ENCODE peak calls at places on chromosome 7, in nine cellular contexts. Y, C, Z, L, E, Q, K, M and J are unnamed samples.

GRCh38 chr7:70380315-70381027 is 751.5 kb upstream of the GALNT17 start:
- DNase-seq in Y (no peak), E (peak; percentile 60), M (no peak), C (no peak), K (no peak), L (no peak), Q (no peak), Z (no peak), J (peak; percentile 44)

GRCh38 chr7:120582916-120583315 is 275.0 kb downstream of the TSPAN12 start:
- DNase-seq in Q (no peak), M (no peak), Y (no peak), C (no peak), L (no peak), E (no peak), Z (no peak), K (no peak), J (no peak)

GRCh38 chr7:122532406-122533269 is 166.3 kb downstream of the RNF133 start:
- DNase-seq in K (no peak), C (no peak), Y (no peak), Q (no peak), E (no peak), M (no peak), Z (no peak), L (no peak), J (no peak)

GRCh38 chr7:155257482-155258232 is 40.0 kb upstream of the INSIG1 start:
- DNase-seq in K (peak; percentile 34), L (no peak), C (peak; percentile 18), E (peak; percentile 83), Z (no peak), Q (peak; percentile 69), Y (no peak), M (no peak), J (peak; percentile 89)

GRCh38 chr7:55521543-55522267 is 50.6 kb downstream of the VOPP1 start:
- DNase-seq in M (no peak), Z (no peak), Q (no peak), L (peak; percentile 82), C (peak; percentile 81), K (no peak), Y (peak; percentile 77), E (no peak), J (no peak)

GRCh38 chr7:112945046-112945445 is 141.6 kb downstream of the GPR85 start:
- DNase-seq in Y (no peak), E (no peak), K (no peak), Q (no peak), L (no peak), Z (no peak), C (no peak), M (no peak), J (no peak)

GRCh38 chr7:156950381-156950858 is 908 bp downstream of the NOM1 start:
- DNase-seq in K (no peak), E (no peak), C (no peak), M (peak; percentile 46), Q (peak; percentile 43), Z (no peak), L (no peak), Y (no peak), J (no peak)

GRCh38 chr7:36208997-36209813 is 56.2 kb downstream of the EEPD1 start:
- DNase-seq in Q (no peak), E (no peak), Y (no peak), Z (peak; percentile 31), M (no peak), K (peak; percentile 68), C (no peak), L (no peak), J (no peak)

GRCh38 chr7:151511946-151512345 is 7.7 kb downstream of the RHEB start:
- DNase-seq in Y (no peak), Q (no peak), E (no peak), L (no peak), M (no peak), C (no peak), K (no peak), Z (no peak), J (no peak)

GRCh38 chr7:156986378-156986777 is 24.1 kb downstream of the MNX1 start:
- DNase-seq in K (no peak), Y (no peak), E (no peak), L (no peak), Q (no peak), C (no peak), Z (no peak), M (no peak), J (no peak)

GRCh38 chr7:123319911-123320310 is 120.1 kb upstream of the SLC13A1 start:
- DNase-seq in C (no peak), M (no peak), Z (no peak), Q (no peak), Y (no peak), E (no peak), K (no peak), L (no peak), J (no peak)

GRCh38 chr7:149680316-149681025 is 92.9 kb downstream of the ZNF467 start:
- DNase-seq in Y (no peak), Z (no peak), K (no peak), C (no peak), M (no peak), E (no peak), Q (no peak), L (no peak), J (no peak)

GRCh38 chr7:106369349-106369748 is 84.6 kb upstream of the NAMPT start:
- DNase-seq in C (no peak), Q (peak; percentile 85), L (no peak), Y (no peak), M (peak; percentile 16), Z (no peak), E (no peak), K (no peak), J (peak; percentile 17)

GRCh38 chr7:85234746-85235145 is 47.9 kb upstream of the SEMA3D start:
- DNase-seq in M (no peak), K (no peak), Z (no peak), Y (no peak), C (no peak), E (no peak), L (no peak), Q (no peak), J (no peak)

GRCh38 chr7:94643771-94644545 is 12.0 kb downstream of the SGCE start:
- DNase-seq in M (no peak), Q (peak; percentile 89), L (no peak), C (no peak), K (peak; percentile 62), Y (no peak), E (no peak), Z (no peak), J (no peak)

GRCh38 chr7:29923231-29923630 is 66.4 kb downstream of the SCRN1 start:
- DNase-seq in K (no peak), Q (no peak), E (no peak), Y (no peak), Z (no peak), M (no peak), C (no peak), L (no peak), J (no peak)
- H3K36me3 ChIP-seq in K (peaks cover 5% of the 10 kb centered on the region), Q (no peaks in the 10 kb centered on the region), E (no peaks in the 10 kb centered on the region), Y (peaks cover 34% of the 10 kb centered on the region), Z (no peaks in the 10 kb centered on the region), M (peaks cover 63% of the 10 kb centered on the region), C (no peaks in the 10 kb centered on the region), L (no peaks in the 10 kb centered on the region), J (no peaks in the 10 kb centered on the region)

GRCh38 chr7:130180571-130180971 is 24.6 kb downstream of the TMEM209 start:
- DNase-seq in M (no peak), Q (peak; percentile 87), Y (no peak), C (no peak), K (no peak), Z (no peak), L (no peak), E (no peak), J (peak; percentile 78)

GRCh38 chr7:130182990-130183389 is 22.2 kb downstream of the TMEM209 start:
- DNase-seq in Z (no peak), L (no peak), Y (no peak), C (no peak), E (no peak), K (no peak), Q (no peak), M (no peak), J (no peak)

GRCh38 chr7:130179631-130180030 is 25.6 kb downstream of the TMEM209 start:
- DNase-seq in E (no peak), Y (no peak), M (no peak), Q (no peak), C (no peak), Z (no peak), L (no peak), K (no peak), J (no peak)

DNA sequence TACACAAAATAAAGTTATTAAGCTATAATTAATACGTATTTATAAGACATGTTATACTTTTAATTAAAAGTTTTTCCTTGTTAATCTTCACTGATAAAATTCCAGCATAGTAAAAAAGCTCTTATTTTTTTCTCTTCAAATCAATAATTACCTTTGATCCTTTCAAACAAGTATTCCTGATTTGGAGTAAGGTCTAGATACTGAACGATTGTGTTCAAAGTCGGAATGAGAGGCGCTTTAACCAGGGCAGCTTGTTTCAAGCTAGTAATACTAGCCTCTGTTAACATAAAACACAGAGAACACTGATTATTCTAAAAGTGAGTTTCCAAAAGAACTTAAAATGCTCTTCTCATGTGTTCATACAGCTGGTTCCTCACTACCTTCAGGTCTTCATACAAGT is 27.0 kb downstream of the TMEM209 start:
- DNase-seq in Q (no peak), E (no peak), Y (no peak), M (no peak), K (no peak), Z (no peak), L (no peak), C (no peak), J (no peak)
- H3K36me3 ChIP-seq in Q (peaks cover 23% of the 10 kb centered on the region), E (peaks cover 79% of the 10 kb centered on the region), Y (peaks cover 7% of the 10 kb centered on the region), M (peaks cover 49% of the 10 kb centered on the region), K (peaks cover 28% of the 10 kb centered on the region), Z (peaks cover 52% of the 10 kb centered on the region), L (peaks cover 8% of the 10 kb centered on the region), C (peaks cover 57% of the 10 kb centered on the region), J (peaks cover 43% of the 10 kb centered on the region)

GRCh38 chr7:5758286-5758685 is 23.2 kb downstream of the RNF216 start:
- DNase-seq in K (no peak), Z (no peak), M (no peak), Y (no peak), Q (no peak), E (no peak), L (no peak), C (no peak), J (no peak)
- H3K36me3 ChIP-seq in K (peaks cover 19% of the 10 kb centered on the region), Z (peaks cover 22% of the 10 kb centered on the region), M (peaks cover 65% of the 10 kb centered on the region), Y (no peaks in the 10 kb centered on the region), Q (peaks cover 14% of the 10 kb centered on the region), E (peaks cover 31% of the 10 kb centered on the region), L (no peaks in the 10 kb centered on the region), C (peaks cover 9% of the 10 kb centered on the region), J (peaks cover 50% of the 10 kb centered on the region)

GRCh38 chr7:57300747-57301146 is 149.2 kb upstream of the ZNF716 start:
- DNase-seq in C (no peak), Q (no peak), Z (no peak), M (no peak), K (no peak), Y (no peak), L (no peak), E (no peak), J (no peak)

GRCh38 chr7:57308631-57309408 is 141.2 kb upstream of the ZNF716 start:
- DNase-seq in C (no peak), K (no peak), Y (peak; percentile 34), Z (no peak), L (no peak), E (no peak), Q (no peak), M (no peak), J (no peak)

DNA sequence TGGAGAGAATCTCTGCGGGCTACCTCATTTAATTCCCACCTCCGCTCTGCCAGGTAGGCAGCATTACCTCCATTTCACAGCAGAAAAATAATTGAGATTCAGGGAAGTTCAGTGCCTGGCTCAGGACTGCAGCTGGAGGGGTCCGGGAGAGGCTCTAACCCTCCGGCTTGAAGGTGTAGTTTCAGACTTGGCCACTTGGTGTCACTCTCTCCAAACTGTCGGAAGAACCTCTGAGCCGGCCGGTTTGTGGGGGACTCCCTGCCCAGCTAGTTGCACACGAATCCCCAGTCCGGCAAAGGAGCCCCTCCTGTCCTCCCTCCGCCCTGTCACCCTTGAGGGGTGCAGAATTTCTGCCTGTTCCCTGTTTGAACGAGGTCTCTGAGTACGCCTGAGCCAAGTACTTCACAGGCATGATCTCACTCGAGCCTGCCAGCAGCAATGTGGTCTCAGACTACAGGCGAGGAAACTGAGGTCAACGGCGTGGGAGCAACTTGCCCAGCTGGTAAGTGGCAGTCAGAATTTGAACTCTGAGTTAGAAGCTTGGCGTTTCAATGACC is 144.7 kb upstream of the ZNF716 start:
- DNase-seq in E (no peak), Z (no peak), L (no peak), Q (no peak), K (no peak), C (no peak), Y (peak; percentile 24), M (no peak), J (no peak)
- H3K36me3 ChIP-seq in E (no peaks in the 10 kb centered on the region), Z (no peaks in the 10 kb centered on the region), L (no peaks in the 10 kb centered on the region), Q (no peaks in the 10 kb centered on the region), K (no peaks in the 10 kb centered on the region), C (no peaks in the 10 kb centered on the region), Y (no peaks in the 10 kb centered on the region), M (no peaks in the 10 kb centered on the region), J (no peaks in the 10 kb centered on the region)